ENCODE peak calls at places on chromosome 19, in four cellular contexts. N is GM12878, U is K562, K is HepG2. M is an unnamed sample.

GRCh38 chr19:35703343-35703742 is 1.0 kb upstream of the ZBTB32 start:
- DNase-seq in N (no peak), U (no peak), K (no peak), M (no peak)

GRCh38 chr19:15248106-15248505 is 15.9 kb upstream of the EPHX3 start:
- DNase-seq in N (no peak), U (no peak), K (no peak), M (no peak)

GRCh38 chr19:49567722-49568454 is 12.5 kb downstream of the NOSIP start:
- DNase-seq in N (no peak), U (peak), K (no peak), M (no peak)

GRCh38 chr19:51750381-51751124 is 1.1 kb downstream of the FPR1 start:
- DNase-seq in N (no peak), U (no peak), K (no peak), M (no peak)

GRCh38 chr19:47713046-47714021 is at the start of gene EHD2:
- DNase-seq in N (no peak), U (peak), K (no peak), M (peak)

GRCh38 chr19:31350693-31351211 is 1.5 kb upstream of the TSHZ3 start:
- DNase-seq in N (no peak), U (peak), K (no peak), M (peak)

GRCh38 chr19:34676697-34677385 is at the start of gene SCGB2B2:
- DNase-seq in N (peak), U (no peak), K (no peak), M (peak)

GRCh38 chr19:55494172-55494761 is 6.0 kb downstream of the SSC5D start:
- DNase-seq in N (no peak), U (peak), K (no peak), M (no peak)

GRCh38 chr19:46347985-46348384 is 1.1 kb downstream of the PPP5C start:
- DNase-seq in N (no peak), U (no peak), K (no peak), M (no peak)

GRCh38 chr19:46739290-46739771 is 6.5 kb upstream of the FKRP start:
- DNase-seq in N (no peak), U (no peak), K (no peak), M (no peak)

GRCh38 chr19:38924383-38924782 is 6.2 kb downstream of the SARS2 start:
- DNase-seq in N (no peak), U (no peak), K (no peak), M (no peak)

GRCh38 chr19:48745208-48745995 is 1.3 kb downstream of the IZUMO1 start:
- DNase-seq in N (no peak), U (peak), K (peak), M (peak)

GRCh38 chr19:17687857-17688784 is at the start of gene UNC13A:
- DNase-seq in N (no peak), U (peak), K (no peak), M (peak)

GRCh38 chr19:42475366-42475765 is 32.6 kb upstream of the CXCL17 start:
- DNase-seq in N (no peak), U (no peak), K (no peak), M (no peak)

GRCh38 chr19:5547881-5548280 is 19.9 kb downstream of the TINCR start:
- DNase-seq in N (no peak), U (peak), K (peak), M (peak)

GRCh38 chr19:35822579-35822978 is 9.9 kb upstream of the PRODH2 start:
- DNase-seq in N (no peak), U (peak), K (no peak), M (no peak)

GRCh38 chr19:36115453-36116343 is at the start of gene TBCB:
- DNase-seq in N (no peak), U (peak), K (peak), M (no peak)

GRCh38 chr19:19094513-19094912 is 30.7 kb downstream of the SLC25A42 start:
- DNase-seq in N (no peak), U (no peak), K (peak), M (no peak)

GRCh38 chr19:53823380-53824120 is 564 bp downstream of the NLRP12 start:
- DNase-seq in N (no peak), U (peak), K (no peak), M (no peak)

GRCh38 chr19:30932854-30933253 is 416.4 kb downstream of the TSHZ3 start:
- DNase-seq in N (no peak), U (no peak), K (no peak), M (no peak)

GRCh38 chr19:33156354-33156753 is 24.4 kb downstream of the WDR88 start:
- DNase-seq in N (no peak), U (no peak), K (peak), M (no peak)

GRCh38 chr19:16062789-16063188 is 13.5 kb upstream of the TPM4 start:
- DNase-seq in N (no peak), U (peak), K (no peak), M (peak)

GRCh38 chr19:45767881-45768643 is 990 bp downstream of the SIX5 start:
- DNase-seq in N (no peak), U (peak), K (peak), M (no peak)

GRCh38 chr19:17847538-17848366 is at the start of gene JAK3:
- DNase-seq in N (peak), U (peak), K (peak), M (peak)

GRCh38 chr19:19113040-19113541 is 25.2 kb downstream of the TMEM161A start:
- DNase-seq in N (no peak), U (peak), K (peak), M (no peak)

GRCh38 chr19:50300814-50301606 is 28.2 kb downstream of the KCNC3 start:
- DNase-seq in N (no peak), U (no peak), K (peak), M (no peak)

GRCh38 chr19:7795555-7796161 is 32.6 kb downstream of the CLEC4M start:
- DNase-seq in N (no peak), U (no peak), K (no peak), M (no peak)

GRCh38 chr19:39104104-39104708 is 20.0 kb downstream of the ACP7 start:
- DNase-seq in N (no peak), U (no peak), K (peak), M (no peak)

GRCh38 chr19:36685835-36686234 is 1.6 kb upstream of the ZNF567 start:
- DNase-seq in N (no peak), U (no peak), K (no peak), M (no peak)

GRCh38 chr19:58538257-58539168 is 5.4 kb upstream of the TRIM28 start:
- DNase-seq in N (no peak), U (no peak), K (no peak), M (no peak)

DNA sequence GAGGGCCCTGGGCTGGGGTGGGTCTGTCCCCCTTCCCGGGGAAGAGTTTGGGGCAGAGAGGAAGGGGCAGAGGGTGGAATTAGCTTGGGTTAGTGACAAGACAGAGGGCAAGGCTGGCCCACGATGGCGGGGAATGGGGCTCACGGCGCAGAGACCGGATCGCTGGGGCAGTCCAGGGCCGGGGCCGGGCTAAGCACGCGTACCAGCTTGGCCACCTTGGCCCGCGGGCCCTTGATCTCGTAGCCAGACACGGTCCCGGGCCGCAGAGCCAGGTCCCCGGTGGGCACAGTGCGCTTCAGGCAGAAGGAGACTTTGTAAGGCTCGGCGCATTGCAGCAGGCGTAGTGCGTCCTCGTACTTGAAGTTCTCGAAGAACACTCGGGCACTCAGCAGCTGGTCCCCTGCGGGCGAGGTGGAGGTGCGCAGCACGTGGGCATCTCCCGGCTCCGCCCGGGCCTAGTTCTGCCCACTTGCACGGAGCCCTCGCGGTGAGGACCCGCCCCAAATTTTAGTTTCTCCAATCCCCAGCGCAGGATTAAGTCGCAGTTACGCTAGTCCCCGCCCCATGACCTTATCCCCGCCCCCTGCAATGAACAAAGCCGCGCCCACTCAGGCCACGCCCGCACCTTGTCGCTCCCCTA is 8.6 kb upstream of the HIPK4 start:
- DNase-seq in N (no peak), U (peak), K (no peak), M (no peak)
- TF ChIP-seq FOXK2 in N (no peak), U (no peak), K (no peak), M (no peak)

GRCh38 chr19:14005381-14006084 is 587 bp downstream of the RFX1 start:
- DNase-seq in N (peak), U (peak), K (peak), M (peak)
- TF ChIP-seq SP1 in N (peak), U (peak), K (no peak), M (no peak)

DNA sequence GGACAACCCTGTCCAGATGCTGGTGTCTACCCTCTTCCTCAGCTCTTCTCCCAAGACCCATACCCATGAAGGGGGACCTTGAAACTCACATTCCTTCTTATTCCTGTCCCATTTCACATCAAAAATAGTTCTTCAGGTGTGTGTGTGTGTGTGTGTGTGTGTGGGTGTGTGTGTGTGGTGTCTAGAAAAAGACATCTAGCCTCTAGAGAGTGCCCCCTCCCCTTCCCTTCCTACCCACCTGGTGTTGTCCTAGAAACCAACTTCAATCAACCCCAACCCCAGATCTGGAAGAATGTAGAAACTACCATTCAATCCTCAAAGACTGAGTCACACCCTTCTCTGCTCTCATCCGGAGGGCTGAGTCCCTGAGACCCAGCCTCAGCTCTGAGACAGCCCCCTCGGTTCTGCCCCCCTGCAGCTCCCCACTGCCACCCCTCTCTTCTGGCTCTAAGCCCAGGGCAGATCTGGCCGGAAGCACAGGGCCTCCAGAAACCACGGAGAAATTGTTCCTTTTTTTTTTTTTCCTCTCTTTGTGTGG is 3.5 kb downstream of the KCNN4 start:
- DNase-seq in N (no peak), U (peak), K (no peak), M (no peak)
- TF ChIP-seq FOXK2 in N (no peak), U (no peak), K (no peak), M (no peak)

GRCh38 chr19:3698386-3698950 is 1.8 kb downstream of the PIP5K1C start:
- DNase-seq in N (no peak), U (no peak), K (no peak), M (no peak)

GRCh38 chr19:3699071-3699740 is 1.1 kb downstream of the PIP5K1C start:
- DNase-seq in N (no peak), U (peak), K (no peak), M (no peak)

GRCh38 chr19:3700242-3701032 is at the start of gene PIP5K1C:
- DNase-seq in N (peak), U (peak), K (peak), M (peak)

GRCh38 chr19:3699741-3700241 is 477 bp downstream of the PIP5K1C start:
- DNase-seq in N (no peak), U (no peak), K (no peak), M (no peak)

GRCh38 chr19:3701200-3701599 is 932 bp upstream of the PIP5K1C start:
- DNase-seq in N (no peak), U (no peak), K (no peak), M (no peak)
- TF ChIP-seq SP1 in N (no peak), U (no peak), K (no peak), M (no peak)

DNA sequence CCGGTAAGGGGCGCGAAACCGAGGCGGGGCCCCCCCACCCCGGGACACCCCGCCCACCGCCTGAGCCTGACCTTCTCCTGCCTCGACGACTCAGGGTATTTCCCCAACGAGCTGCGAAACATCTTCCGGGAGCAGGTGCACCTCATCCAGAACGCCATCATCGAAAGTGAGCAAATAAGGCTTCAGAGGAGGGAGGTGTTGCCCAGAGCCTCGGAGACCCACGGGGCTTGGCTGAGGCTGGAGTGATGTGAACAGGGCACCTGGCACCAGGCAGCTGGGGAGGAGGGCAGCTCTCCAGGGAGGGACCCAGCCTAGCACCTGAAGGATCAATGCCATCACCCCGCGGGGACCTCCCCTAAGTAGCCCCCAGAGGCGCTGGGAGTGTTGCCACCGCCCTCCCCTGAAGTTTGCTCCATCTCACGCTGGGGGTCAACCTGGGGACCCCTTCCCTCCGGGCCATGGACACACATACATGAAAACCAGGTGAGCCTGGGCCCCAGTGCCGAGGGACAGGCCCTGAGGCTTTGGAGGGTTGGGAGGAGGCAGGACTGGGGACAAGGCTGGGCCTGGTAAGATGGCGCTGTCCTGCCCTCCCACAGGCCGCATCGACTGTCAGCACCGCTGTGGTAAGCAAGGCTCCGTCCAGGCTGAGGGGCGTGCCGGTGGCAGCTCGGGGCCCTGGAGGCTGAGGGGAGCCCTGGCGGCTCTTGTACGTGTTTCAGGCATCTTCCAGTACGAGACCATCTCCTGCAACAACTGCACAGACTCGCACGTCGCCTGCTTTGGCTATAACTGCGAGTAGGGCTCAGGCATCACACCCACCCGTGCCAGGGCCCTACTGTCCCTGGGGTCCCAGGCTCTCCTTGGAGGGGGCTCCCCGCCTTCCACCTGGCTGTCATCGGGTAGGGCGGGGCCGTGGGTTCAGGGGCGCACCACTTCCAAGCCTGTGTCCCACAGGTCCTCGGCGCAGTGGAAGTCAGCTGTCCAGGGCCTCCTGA is 914 bp downstream of the IZUMO4 start:
- DNase-seq in N (no peak), U (no peak), K (no peak), M (no peak)
- TF ChIP-seq FOXK2 in N (no peak), U (no peak), K (no peak), M (no peak)

GRCh38 chr19:13526552-13526951 is 20.3 kb upstream of the CACNA1A start:
- DNase-seq in N (no peak), U (peak), K (no peak), M (peak)
- TF ChIP-seq SP1 in N (no peak), U (no peak), K (no peak), M (no peak)